ENCODE peak calls at places on chromosomes 3 and 15, in four cellular contexts. K is AG08396, X is occipital lobe, F is GM23248. M is an unnamed sample.

GRCh38 chr15:89946681-89947313 is 34.0 kb upstream of the ARPIN start:
- DNase-seq in K (no peak), X (no peak), F (no peak), M (no peak)

GRCh38 chr15:72278737-72279136 is 6.4 kb upstream of the PARP6 start:
- DNase-seq in K (no peak), X (no peak), F (no peak), M (no peak)

GRCh38 chr3:189237516-189237915 is 65.7 kb downstream of the TPRG1 start:
- DNase-seq in K (no peak), X (no peak), F (no peak), M (no peak)

GRCh38 chr15:63481105-63481810 is 23.1 kb upstream of the USP3 start:
- DNase-seq in K (no peak), X (no peak), F (peak), M (no peak)

GRCh38 chr3:114887806-114888205 is 259.3 kb downstream of the ZBTB20 start:
- DNase-seq in K (no peak), X (no peak), F (peak), M (no peak)

GRCh38 chr15:28019594-28020320 is 79.4 kb downstream of the OCA2 start:
- DNase-seq in K (no peak), X (no peak), F (no peak), M (no peak)

GRCh38 chr15:84634228-84634837 is 19.8 kb downstream of the WDR73 start:
- DNase-seq in K (no peak), X (no peak), F (no peak), M (no peak)

GRCh38 chr3:119891944-119892721 is 110.2 kb downstream of the NR1I2 start:
- DNase-seq in K (peak), X (no peak), F (peak), M (peak)

GRCh38 chr15:45402955-45403892 is 24.9 kb upstream of the GATM start:
- DNase-seq in K (peak), X (no peak), F (peak), M (no peak)

GRCh38 chr15:70535071-70535954 is 228.0 kb downstream of the UACA start:
- DNase-seq in K (no peak), X (no peak), F (no peak), M (no peak)

GRCh38 chr15:67873777-67874176 is 33.9 kb upstream of the RNU6-1 start:
- DNase-seq in K (no peak), X (no peak), F (no peak), M (no peak)

GRCh38 chr3:180744226-180744625 is 64.9 kb upstream of the CCDC39 start:
- DNase-seq in K (no peak), X (no peak), F (no peak), M (no peak)

GRCh38 chr15:65305144-65305758 is 774 bp downstream of the RNU5B-1 start:
- DNase-seq in K (peak), X (no peak), F (no peak), M (no peak)

GRCh38 chr3:136250862-136251460 is 821 bp downstream of the PCCB start:
- DNase-seq in K (peak), X (peak), F (peak), M (peak)

GRCh38 chr3:149330609-149331008 is 2.8 kb downstream of the TM4SF18 start:
- DNase-seq in K (no peak), X (no peak), F (peak), M (no peak)

M was measured in head of caudate nucleus.